ENCODE peak calls at places on chromosomes 5 and 9, in seven cellular contexts. Q, E, T, F, K, V and U are unnamed samples.
A peak's percentile ranks its signal among the peaks of the same experiment; 100 is the strongest.

GRCh38 chr9:130331573-130331972 is 66.0 kb downstream of the HMCN2 start:
- DNase-seq in K (no peak), Q (peak; percentile 27), V (no peak), F (peak; percentile 72), E (no peak), T (no peak), U (no peak)

GRCh38 chr5:60568646-60569045 is 131.3 kb downstream of the DEPDC1B start:
- DNase-seq in E (no peak), K (no peak), Q (no peak), T (no peak), V (no peak), F (no peak), U (no peak)

GRCh38 chr5:25489834-25490538 is 845.2 kb upstream of the CDH10 start:
- DNase-seq in E (no peak), Q (no peak), K (no peak), F (peak; percentile 41), T (no peak), V (no peak), U (no peak)

GRCh38 chr5:162209005-162209605 is 141.5 kb downstream of the GABRG2 start:
- DNase-seq in K (no peak), F (peak; percentile 9), V (no peak), E (no peak), Q (no peak), T (no peak), U (no peak)

GRCh38 chr5:8906303-8906967 is 639.4 kb downstream of the SEMA5A start:
- DNase-seq in F (peak; percentile 85), V (no peak), T (no peak), K (no peak), E (peak; percentile 29), Q (no peak), U (no peak)

GRCh38 chr5:1011741-1012315 is 3.2 kb downstream of the NKD2 start:
- DNase-seq in Q (no peak), E (no peak), K (no peak), V (peak; percentile 29), T (no peak), F (no peak), U (no peak)

GRCh38 chr5:89338935-89339334 is 456.0 kb upstream of the MEF2C start:
- DNase-seq in F (no peak), T (no peak), V (no peak), Q (no peak), K (no peak), E (peak; percentile 35), U (no peak)

GRCh38 chr5:113031132-113031531 is 54.5 kb downstream of the DCP2 start:
- DNase-seq in F (no peak), Q (no peak), K (no peak), E (no peak), V (no peak), T (no peak), U (no peak)

GRCh38 chr5:169606279-169606678 is 22.7 kb downstream of the SPDL1 start:
- DNase-seq in K (no peak), E (no peak), V (no peak), F (no peak), T (no peak), Q (no peak), U (no peak)

GRCh38 chr5:75007537-75007847 is 44.9 kb downstream of the GCNT4 start:
- DNase-seq in T (no peak), Q (no peak), K (no peak), E (no peak), F (no peak), V (no peak), U (no peak)

GRCh38 chr5:172733179-172733973 is 37.6 kb downstream of the DUSP1 start:
- DNase-seq in T (no peak), V (no peak), F (peak; percentile 97), Q (peak; percentile 93), E (peak; percentile 95), K (no peak), U (no peak)

GRCh38 chr5:95901676-95902646 is 59.7 kb downstream of the ELL2 start:
- DNase-seq in Q (no peak), T (no peak), E (peak; percentile 53), V (no peak), K (no peak), F (peak; percentile 63), U (no peak)

GRCh38 chr5:19987594-19988345 is at the start of gene CDH18:
- DNase-seq in T (no peak), V (peak; percentile 81), F (peak; percentile 75), K (no peak), E (no peak), Q (peak; percentile 17), U (peak; percentile 71)

GRCh38 chr9:83451308-83451707 is 86.9 kb downstream of the FRMD3 start:
- DNase-seq in Q (peak; percentile 62), T (no peak), F (no peak), E (no peak), V (no peak), K (no peak), U (no peak)

GRCh38 chr9:111634860-111635259 is 3.7 kb downstream of the DNAJC25 start:
- DNase-seq in E (no peak), K (no peak), Q (no peak), F (no peak), V (no peak), T (no peak), U (no peak)

GRCh38 chr5:142484821-142485387 is 160.1 kb upstream of the SPRY4 start:
- DNase-seq in E (peak; percentile 60), F (no peak), Q (no peak), V (no peak), K (no peak), T (no peak), U (no peak)

GRCh38 chr9:105661011-105661410 is 1.2 kb upstream of the TAL2 start:
- DNase-seq in E (no peak), V (no peak), K (no peak), Q (no peak), F (no peak), T (no peak), U (no peak)

GRCh38 chr5:34563951-34564705 is 92.0 kb upstream of the RAI14 start:
- DNase-seq in T (no peak), V (no peak), F (no peak), K (no peak), Q (no peak), E (no peak), U (no peak)

GRCh38 chr5:62574599-62574998 is 4.0 kb upstream of the LRRC70 start:
- DNase-seq in T (no peak), K (no peak), V (no peak), F (no peak), E (no peak), Q (no peak), U (no peak)

GRCh38 chr9:92680166-92681119 is 10.5 kb upstream of the IPPK start:
- DNase-seq in Q (no peak), K (no peak), E (no peak), F (peak; percentile 88), V (no peak), T (no peak), U (no peak)

GRCh38 chr5:96781031-96781733 is 26.6 kb downstream of the ERAP1 start:
- DNase-seq in T (no peak), Q (no peak), E (peak; percentile 37), V (no peak), K (no peak), F (peak; percentile 80), U (no peak)

GRCh38 chr5:108634251-108634950 is 113.3 kb upstream of the FER start:
- DNase-seq in F (no peak), V (no peak), Q (no peak), T (no peak), E (no peak), K (no peak), U (no peak)

GRCh38 chr9:108219664-108220063 is 636.1 kb downstream of the ACTL7B start:
- DNase-seq in K (no peak), T (no peak), Q (no peak), F (no peak), V (no peak), E (no peak), U (no peak)

GRCh38 chr5:126016256-126016655 is 407.0 kb upstream of the GRAMD2B start:
- DNase-seq in F (no peak), E (no peak), V (no peak), K (no peak), T (no peak), Q (peak; percentile 36), U (no peak)

GRCh38 chr5:42131081-42131480 is 206.0 kb downstream of the FBXO4 start:
- DNase-seq in V (no peak), Q (no peak), K (no peak), T (no peak), E (no peak), F (no peak), U (no peak)

DNA sequence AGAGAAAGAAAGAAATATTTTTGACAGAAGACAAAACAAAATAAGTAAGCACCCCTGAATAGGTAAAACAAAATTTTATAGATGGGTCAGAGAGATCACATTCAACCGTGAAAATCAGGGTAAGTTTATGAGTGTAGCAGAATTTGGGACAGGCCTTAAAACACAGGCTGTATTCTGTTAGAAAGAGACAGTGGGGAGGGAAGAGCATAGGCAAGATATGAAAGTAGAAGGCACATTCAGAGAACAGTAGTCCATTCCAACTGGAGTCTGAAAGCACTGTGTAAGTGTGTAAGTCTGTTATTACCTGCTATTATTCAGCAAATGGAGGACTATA is 38.6 kb downstream of the MRPS27 start:
- DNase-seq in V (no peak), T (no peak), F (no peak), K (no peak), E (no peak), Q (no peak), U (no peak)
- H3K27ac ChIP-seq in V (peak overlapping the region; percentile 16), T (no peak overlapping the region), F (no peak overlapping the region), K (peak overlapping the region; percentile 34), E (peak overlapping the region; percentile 42), Q (no peak overlapping the region), U (no peak overlapping the region)

DNA sequence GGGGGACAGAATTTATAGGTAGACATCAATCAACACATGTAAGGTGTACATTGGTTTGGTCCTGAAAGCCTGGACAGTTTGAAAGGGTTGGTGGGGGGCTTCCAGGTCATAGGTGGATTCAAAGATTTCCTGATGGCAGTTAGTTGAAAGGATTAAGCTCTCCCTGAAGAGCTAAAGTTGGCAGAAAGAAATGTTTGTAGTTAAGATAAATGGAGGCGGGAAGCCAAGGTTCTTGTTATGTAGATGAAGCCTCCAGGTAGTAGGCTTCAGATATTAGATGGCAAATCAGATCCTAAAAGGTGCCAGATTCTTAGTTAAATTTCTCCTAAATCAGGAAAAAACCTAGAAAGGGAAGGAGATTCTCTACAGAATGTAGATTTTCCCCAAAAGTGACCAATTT is 9.0 kb upstream of the LRRTM2 start:
- DNase-seq in E (no peak), Q (no peak), V (no peak), F (no peak), T (no peak), K (no peak), U (no peak)
- H3K27ac ChIP-seq in E (no peak overlapping the region), Q (no peak overlapping the region), V (no peak overlapping the region), F (no peak overlapping the region), T (no peak overlapping the region), K (no peak overlapping the region), U (no peak overlapping the region)

GRCh38 chr9:94900222-94901018 is 173.9 kb downstream of the AOPEP start:
- DNase-seq in K (no peak), F (peak; percentile 81), V (no peak), E (peak; percentile 47), Q (no peak), T (no peak), U (no peak)
- H3K27ac ChIP-seq in K (no peak overlapping the region), F (peak overlapping the region; percentile 91), V (peak overlapping the region; percentile 84), E (peak overlapping the region; percentile 20), Q (peak overlapping the region; percentile 74), T (no peak overlapping the region), U (peak overlapping the region; percentile 4)

DNA sequence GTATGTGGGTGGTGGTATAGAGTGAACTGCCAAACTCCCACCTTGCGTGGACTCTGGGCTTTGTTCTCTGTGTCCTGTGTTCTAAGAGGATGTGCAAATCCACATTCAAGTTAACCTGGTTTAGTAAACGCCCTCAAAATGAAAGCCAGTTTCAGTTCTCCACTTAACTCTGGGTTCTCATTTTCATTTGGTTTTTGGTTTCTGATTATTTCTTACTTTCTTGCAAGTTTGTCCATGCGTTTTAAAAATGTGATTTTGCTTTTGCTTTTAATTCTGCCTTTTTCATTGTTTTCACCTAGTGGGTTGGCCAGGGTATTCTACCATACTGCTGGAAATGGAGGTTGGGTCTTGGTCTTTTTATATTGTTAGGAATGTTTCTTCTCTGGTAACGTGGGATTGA is 38.2 kb downstream of the GALNT10 start:
- DNase-seq in V (no peak), K (no peak), T (no peak), Q (no peak), F (no peak), E (no peak), U (no peak)
- H3K27ac ChIP-seq in V (no peak overlapping the region), K (no peak overlapping the region), T (no peak overlapping the region), Q (no peak overlapping the region), F (no peak overlapping the region), E (no peak overlapping the region), U (no peak overlapping the region)